ENCODE peak calls at places on chromosome 21, in ten cellular contexts. H is CD8-positive, alpha-beta T cell; Z is mesendoderm; S is LoVo; D is activated naive CD4-positive, alpha-beta T cell treated with Interleukin-2 at 50 U/mL for 16 hours; P is uterus; N is AG08395; T is activated naive CD8-positive, alpha-beta T cell treated with anti-CD3 and anti-CD28 coated beads, Interleukin-2, amount 10 ng/mL, durations not matched to agents 7 days and 5 days; W is ecto neural progenitor cell; I is A172. K is an unnamed sample.

GRCh38 chr21:45138199-45139002 is 64.0 kb downstream of the ADARB1 start:
- DNase-seq in H (peak), Z (peak), S (peak), D (peak), P (peak), N (peak), T (peak), W (peak), I (peak), K (peak)

GRCh38 chr21:46120301-46121285 is 22.7 kb downstream of the COL6A2 start:
- DNase-seq in H (no peak), Z (no peak), S (no peak), D (no peak), P (peak), N (no peak), T (peak), W (peak), I (no peak), K (no peak)

GRCh38 chr21:35503646-35504045 is 454.5 kb upstream of the RUNX1 start:
- DNase-seq in H (peak), Z (peak), S (no peak), D (no peak), P (no peak), N (peak), T (peak), W (no peak), I (no peak), K (no peak)

GRCh38 chr21:45590726-45591618 is 48.7 kb upstream of the SLC19A1 start:
- DNase-seq in H (peak), Z (no peak), S (no peak), D (peak), P (peak), N (no peak), T (no peak), W (no peak), I (no peak), K (peak)

GRCh38 chr21:16085436-16085835 is 355.7 kb downstream of the USP25 start:
- DNase-seq in H (no peak), Z (no peak), S (no peak), D (no peak), P (no peak), N (peak), T (no peak), W (no peak), I (peak), K (no peak)

GRCh38 chr21:37087188-37087587 is 14.1 kb downstream of the TTC3 start:
- DNase-seq in H (no peak), Z (peak), S (no peak), D (no peak), P (no peak), N (peak), T (no peak), W (no peak), I (peak), K (no peak)

GRCh38 chr21:15434185-15434905 is 295.4 kb upstream of the USP25 start:
- DNase-seq in H (no peak), Z (no peak), S (no peak), D (no peak), P (no peak), N (no peak), T (no peak), W (no peak), I (no peak), K (no peak)

GRCh38 chr21:41932191-41932575 is 21.6 kb downstream of the C2CD2 start:
- DNase-seq in H (no peak), Z (no peak), S (no peak), D (no peak), P (no peak), N (peak), T (no peak), W (no peak), I (peak), K (no peak)

GRCh38 chr21:28104346-28104745 is 888.3 kb downstream of the LTN1 start:
- DNase-seq in H (no peak), Z (no peak), S (no peak), D (no peak), P (no peak), N (no peak), T (no peak), W (no peak), I (no peak), K (no peak)

GRCh38 chr21:33228455-33228854 is 1.3 kb upstream of the IFNAR2 start:
- DNase-seq in H (no peak), Z (no peak), S (no peak), D (no peak), P (no peak), N (no peak), T (no peak), W (no peak), I (no peak), K (no peak)

GRCh38 chr21:39041815-39042214 is 141.4 kb downstream of the PSMG1 start:
- DNase-seq in H (no peak), Z (no peak), S (no peak), D (no peak), P (no peak), N (no peak), T (no peak), W (no peak), I (no peak), K (no peak)

GRCh38 chr21:32411366-32412161 is 942 bp upstream of the EVA1C start:
- DNase-seq in H (peak), Z (no peak), S (peak), D (peak), P (peak), N (peak), T (peak), W (no peak), I (no peak), K (peak)

GRCh38 chr21:41622831-41623548 is 115.0 kb upstream of the TMPRSS2 start:
- DNase-seq in H (no peak), Z (no peak), S (no peak), D (peak), P (no peak), N (no peak), T (no peak), W (no peak), I (peak), K (no peak)

K was measured in effector CD4-positive, alpha-beta T cell.